ENCODE peak calls at places on chromosome 10, in four cellular contexts. K is osteocyte; U is Peyer's patch; T is CD4-positive, alpha-beta T cell. B is an unnamed sample.
A peak's percentile ranks its signal among the peaks of the same experiment; 100 is the strongest.

GRCh38 chr10:21888959-21889358 is 114.6 kb downstream of the DNAJC1 start:
- DNase-seq in K (no peak), U (no peak), T (no peak), B (no peak)

GRCh38 chr10:11797281-11797680 is 25.9 kb upstream of the PROSER2 start:
- DNase-seq in K (no peak), U (no peak), T (no peak), B (no peak)

GRCh38 chr10:80855348-80855971 is 317.8 kb downstream of the SH2D4B start:
- DNase-seq in K (no peak), U (no peak), T (no peak), B (no peak)

GRCh38 chr10:30786131-30786530 is 156.6 kb upstream of the LYZL2 start:
- DNase-seq in K (no peak), U (no peak), T (no peak), B (no peak)

GRCh38 chr10:605632-606325 is 83.7 kb downstream of the DIP2C start:
- DNase-seq in K (no peak), U (no peak), T (no peak), B (no peak)

GRCh38 chr10:15088428-15089261 is at the start of gene ACBD7:
- DNase-seq in K (peak; percentile 90), U (peak; percentile 86), T (peak; percentile 66), B (peak; percentile 90)

GRCh38 chr10:73838008-73838567 is 26.7 kb upstream of the NDST2 start:
- DNase-seq in K (no peak), U (no peak), T (no peak), B (no peak)

GRCh38 chr10:99233000-99233679 is 2.5 kb downstream of the HPSE2 start:
- DNase-seq in K (no peak), U (no peak), T (no peak), B (no peak)

GRCh38 chr10:123988694-123989093 is 97.1 kb upstream of the CPXM2 start:
- DNase-seq in K (no peak), U (no peak), T (no peak), B (no peak)

GRCh38 chr10:13865758-13866491 is 279.2 kb downstream of the PRPF18 start:
- DNase-seq in K (no peak), U (no peak), T (no peak), B (no peak)

GRCh38 chr10:63491558-63492316 is 26.0 kb upstream of the JMJD1C start:
- DNase-seq in K (no peak), U (no peak), T (no peak), B (no peak)

GRCh38 chr10:72140174-72140573 is 51.8 kb upstream of the SPOCK2 start:
- DNase-seq in K (no peak), U (no peak), T (no peak), B (no peak)

GRCh38 chr10:18368681-18369080 is 228.5 kb downstream of the CACNB2 start:
- DNase-seq in K (no peak), U (no peak), T (no peak), B (no peak)

GRCh38 chr10:49649294-49649693 is 30.2 kb upstream of the C10orf53 start:
- DNase-seq in K (peak; percentile 66), U (no peak), T (no peak), B (peak; percentile 45)

GRCh38 chr10:104521901-104522827 is 118.9 kb upstream of the SORCS3 start:
- DNase-seq in K (no peak), U (no peak), T (no peak), B (no peak)

GRCh38 chr10:3774814-3775670 is 10.0 kb downstream of the KLF6 start:
- DNase-seq in K (peak; percentile 59), U (no peak), T (no peak), B (no peak)

DNA sequence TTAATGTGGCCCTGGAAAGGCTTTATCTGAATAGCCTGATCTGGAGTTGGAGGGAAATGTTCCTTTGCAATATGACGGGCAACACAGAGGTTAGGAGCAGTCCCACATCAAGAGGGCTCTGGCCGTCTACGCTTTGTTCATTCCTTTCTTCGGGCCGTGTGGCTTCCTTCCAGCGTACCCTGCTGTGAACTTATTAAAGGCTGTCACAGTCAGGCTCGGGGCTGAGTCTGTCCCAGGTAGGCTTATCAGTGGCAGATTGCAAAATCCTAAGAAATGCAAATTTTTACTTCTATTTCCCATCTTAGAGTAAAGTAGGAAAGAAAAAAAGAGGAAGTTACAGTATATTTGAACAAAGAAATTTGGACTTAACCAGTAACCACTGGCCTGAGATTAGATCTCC is 453.1 kb upstream of the MKI67 start:
- DNase-seq in K (no peak), U (no peak), T (no peak), B (no peak)
- TF ChIP-seq CTCF in K (no peak), U (no peak), T (no peak), B (no peak)

DNA sequence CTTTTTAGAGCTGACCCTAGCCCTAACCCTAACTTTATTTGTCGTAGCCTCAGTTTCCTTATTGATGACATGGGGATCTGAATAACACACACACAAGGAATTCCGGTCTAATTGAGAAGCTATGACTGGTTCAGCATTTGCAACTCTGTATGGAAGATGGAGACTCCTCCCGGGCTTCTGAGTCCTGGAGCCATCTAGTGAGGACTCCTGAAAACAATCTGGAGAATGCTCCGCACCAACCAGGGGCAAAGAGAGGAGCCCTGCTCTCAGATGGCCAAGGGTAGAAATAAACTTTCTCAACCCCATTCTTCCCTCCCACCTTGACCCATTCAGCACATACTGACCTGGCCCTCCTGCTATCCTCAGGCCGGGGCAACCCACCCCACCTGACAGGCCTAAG is 26.4 kb downstream of the MBL2 start:
- DNase-seq in K (no peak), U (no peak), T (no peak), B (no peak)
- TF ChIP-seq CTCF in K (no peak), U (no peak), T (no peak), B (no peak)

GRCh38 chr10:36899652-36900051 is 225.7 kb upstream of the ANKRD30A start:
- DNase-seq in K (no peak), U (no peak), T (no peak), B (no peak)

DNA sequence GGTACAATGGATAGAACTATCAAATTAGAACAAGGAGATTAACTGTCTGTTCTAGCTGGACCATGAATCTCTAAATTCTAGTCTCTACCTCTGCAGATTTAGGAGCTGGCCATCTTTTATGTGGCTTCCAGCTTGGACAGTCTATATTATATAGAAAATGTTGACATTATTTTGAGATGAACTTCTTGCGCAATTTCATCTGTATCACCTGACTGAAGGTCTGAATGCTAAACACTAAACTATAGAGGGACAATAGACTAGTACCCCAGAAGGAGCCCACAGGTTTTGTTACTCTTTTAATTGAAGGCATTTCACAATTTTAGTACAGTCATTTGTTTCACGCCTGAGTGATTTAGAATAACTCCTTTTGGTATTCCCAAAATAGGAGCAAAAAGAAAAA is 222.4 kb upstream of the ANKRD30A start:
- DNase-seq in K (no peak), U (no peak), T (no peak), B (no peak)
- TF ChIP-seq CTCF in K (no peak), U (no peak), T (no peak), B (no peak)

GRCh38 chr10:132249232-132249724 is 58.5 kb downstream of the STK32C start:
- DNase-seq in K (no peak), U (no peak), T (no peak), B (no peak)
- TF ChIP-seq CTCF in K (no peak), U (no peak), T (no peak), B (no peak)

DNA sequence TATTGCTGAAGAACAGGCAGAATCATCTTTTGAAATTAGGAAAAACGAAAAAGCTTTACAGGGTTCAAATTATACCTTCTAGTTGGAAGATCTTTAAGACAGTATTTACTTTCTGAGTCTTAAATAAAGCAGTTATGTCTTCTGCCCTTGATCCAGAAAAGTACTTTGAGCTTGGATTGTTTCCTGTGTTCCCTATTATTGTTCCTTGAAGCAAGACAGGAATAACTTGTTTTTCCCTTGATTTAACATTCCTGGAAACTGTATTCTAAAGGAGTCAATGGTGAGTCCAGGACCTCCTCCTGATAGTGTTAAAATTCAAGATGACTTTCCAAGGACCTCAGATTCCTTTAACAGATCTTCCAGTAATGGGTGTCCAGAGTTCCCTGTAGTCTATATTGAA is 74.3 kb upstream of the GATA3 start:
- DNase-seq in K (no peak), U (no peak), T (no peak), B (no peak)
- TF ChIP-seq CTCF in K (no peak), U (no peak), T (no peak), B (no peak)

GRCh38 chr10:77837248-77837924 is 89.2 kb downstream of the DLG5 start:
- DNase-seq in K (no peak), U (peak; percentile 49), T (peak; percentile 45), B (no peak)

GRCh38 chr10:77840636-77841035 is 85.9 kb downstream of the DLG5 start:
- DNase-seq in K (no peak), U (no peak), T (no peak), B (no peak)

GRCh38 chr10:77835669-77836086 is 90.9 kb downstream of the DLG5 start:
- DNase-seq in K (no peak), U (no peak), T (no peak), B (no peak)

GRCh38 chr10:77836299-77836820 is 90.2 kb downstream of the DLG5 start:
- DNase-seq in K (no peak), U (no peak), T (peak; percentile 50), B (no peak)

GRCh38 chr10:77837925-77838595 is 88.5 kb downstream of the DLG5 start:
- DNase-seq in K (no peak), U (peak; percentile 35), T (no peak), B (no peak)
- TF ChIP-seq CTCF in K (no peak), U (no peak), T (peak; percentile 6), B (no peak)